ENCODE peak calls at places on chromosomes 1 and 21, in ten cellular contexts. D is body of pancreas; C is tibial artery; Y is hepatic stellate cell; G is astrocyte of the spinal cord; T is naive thymus-derived CD8-positive, alpha-beta T cell; X is amygdala; K is K562; M is smooth muscle cell of the brain vasculature; I is stimulated activated CD4-positive, alpha-beta T cell treated with anti-CD3 and anti-CD28 coated beads, Interleukin-1b, Interleukin-23, amount 100 ng/mL, for 4 hours. A is an unnamed sample.

GRCh38 chr1:111184648-111185047 is 15.8 kb downstream of the DENND2D start:
- DNase-seq in D (no peak), C (no peak), Y (no peak), G (no peak), T (no peak), X (no peak), K (no peak), M (no peak), I (no peak), A (no peak)

GRCh38 chr1:221631551-221631950 is 110.3 kb downstream of the DUSP10 start:
- DNase-seq in D (no peak), C (no peak), Y (no peak), G (no peak), T (no peak), X (no peak), K (no peak), M (no peak), I (no peak), A (no peak)

GRCh38 chr1:35745124-35745730 is 24.6 kb downstream of the CLSPN start:
- DNase-seq in D (no peak), C (no peak), Y (peak), G (no peak), T (no peak), X (no peak), K (no peak), M (no peak), I (no peak), A (no peak)

GRCh38 chr1:153483776-153484175 is 23.3 kb upstream of the S100A7 start:
- DNase-seq in D (no peak), C (no peak), Y (no peak), G (no peak), T (no peak), X (no peak), K (no peak), M (no peak), I (no peak), A (peak)

GRCh38 chr1:12344611-12345299 is 114.9 kb downstream of the VPS13D start:
- DNase-seq in D (no peak), C (peak), Y (no peak), G (no peak), T (no peak), X (peak), K (no peak), M (no peak), I (no peak), A (no peak)

GRCh38 chr1:41515131-41515678 is 30.7 kb upstream of the EDN2 start:
- DNase-seq in D (peak), C (no peak), Y (no peak), G (no peak), T (no peak), X (peak), K (no peak), M (no peak), I (no peak), A (no peak)

GRCh38 chr1:110554871-110555801 is 36.2 kb upstream of the KCNA10 start:
- DNase-seq in D (peak), C (peak), Y (peak), G (no peak), T (peak), X (peak), K (peak), M (no peak), I (peak), A (no peak)

GRCh38 chr1:183304466-183305122 is 113.6 kb downstream of the NMNAT2 start:
- DNase-seq in D (no peak), C (no peak), Y (no peak), G (no peak), T (no peak), X (no peak), K (no peak), M (no peak), I (no peak), A (no peak)

GRCh38 chr1:54792686-54793282 is 8.3 kb downstream of the TTC22 start:
- DNase-seq in D (no peak), C (no peak), Y (no peak), G (no peak), T (no peak), X (no peak), K (no peak), M (no peak), I (no peak), A (no peak)

GRCh38 chr21:29436650-29437049 is 137.9 kb downstream of the BACH1 start:
- DNase-seq in D (no peak), C (no peak), Y (no peak), G (no peak), T (no peak), X (no peak), K (no peak), M (no peak), I (no peak), A (no peak)

GRCh38 chr1:12619396-12620141 is 1.6 kb upstream of the DHRS3 start:
- DNase-seq in D (peak), C (peak), Y (peak), G (peak), T (peak), X (peak), K (peak), M (peak), I (peak), A (no peak)

GRCh38 chr1:161978011-161978790 is 45.5 kb downstream of the OLFML2B start:
- DNase-seq in D (no peak), C (no peak), Y (no peak), G (no peak), T (no peak), X (no peak), K (no peak), M (no peak), I (no peak), A (no peak)

GRCh38 chr1:27137022-27137542 is 17.8 kb downstream of the SLC9A1 start:
- DNase-seq in D (no peak), C (peak), Y (no peak), G (no peak), T (peak), X (no peak), K (peak), M (no peak), I (peak), A (no peak)

GRCh38 chr1:205199090-205199930 is 12.2 kb downstream of the DSTYK start:
- DNase-seq in D (no peak), C (no peak), Y (no peak), G (no peak), T (no peak), X (no peak), K (no peak), M (no peak), I (peak), A (no peak)

GRCh38 chr1:177077734-177078489 is 86.6 kb downstream of the ASTN1 start:
- DNase-seq in D (no peak), C (no peak), Y (no peak), G (peak), T (no peak), X (no peak), K (no peak), M (no peak), I (no peak), A (no peak)

GRCh38 chr1:209556159-209556690 is 27.3 kb upstream of the CAMK1G start:
- DNase-seq in D (no peak), C (no peak), Y (no peak), G (no peak), T (no peak), X (no peak), K (no peak), M (no peak), I (no peak), A (no peak)

GRCh38 chr1:205660361-205660760 is 19.9 kb downstream of the SLC45A3 start:
- DNase-seq in D (no peak), C (no peak), Y (no peak), G (no peak), T (no peak), X (no peak), K (no peak), M (no peak), I (no peak), A (no peak)

GRCh38 chr1:201696217-201696761 is 132.7 kb upstream of the IPO9 start:
- DNase-seq in D (peak), C (peak), Y (peak), G (peak), T (no peak), X (peak), K (no peak), M (peak), I (no peak), A (no peak)

GRCh38 chr1:110477445-110477957 is 26.6 kb downstream of the PROK1 start:
- DNase-seq in D (no peak), C (no peak), Y (no peak), G (no peak), T (no peak), X (no peak), K (no peak), M (no peak), I (no peak), A (no peak)

GRCh38 chr1:163072658-163073057 is 3.5 kb downstream of the RGS4 start:
- DNase-seq in D (no peak), C (no peak), Y (no peak), G (peak), T (no peak), X (no peak), K (no peak), M (no peak), I (no peak), A (no peak)

GRCh38 chr1:6941786-6942185 is 156.5 kb downstream of the CAMTA1 start:
- DNase-seq in D (no peak), C (no peak), Y (no peak), G (no peak), T (no peak), X (no peak), K (no peak), M (no peak), I (no peak), A (no peak)

GRCh38 chr1:173409613-173410012 is 67.5 kb upstream of the PRDX6 start:
- DNase-seq in D (no peak), C (peak), Y (no peak), G (peak), T (no peak), X (peak), K (no peak), M (no peak), I (no peak), A (no peak)

GRCh38 chr21:42093991-42094417 is 22.9 kb downstream of the UMODL1 start:
- DNase-seq in D (no peak), C (peak), Y (peak), G (peak), T (no peak), X (peak), K (no peak), M (peak), I (no peak), A (no peak)

GRCh38 chr1:6016191-6016865 is 24.1 kb upstream of the NPHP4 start:
- DNase-seq in D (no peak), C (no peak), Y (peak), G (peak), T (no peak), X (no peak), K (no peak), M (no peak), I (no peak), A (no peak)

GRCh38 chr1:66271216-66271903 is 262.6 kb upstream of the SGIP1 start:
- DNase-seq in D (peak), C (peak), Y (peak), G (peak), T (peak), X (peak), K (no peak), M (peak), I (peak), A (peak)

GRCh38 chr1:198563578-198563977 is 23.1 kb upstream of the ATP6V1G3 start:
- DNase-seq in D (no peak), C (no peak), Y (no peak), G (no peak), T (no peak), X (no peak), K (no peak), M (no peak), I (no peak), A (no peak)

GRCh38 chr1:209839875-209840491 is 12.2 kb downstream of the UTP25 start:
- DNase-seq in D (no peak), C (no peak), Y (peak), G (peak), T (no peak), X (no peak), K (peak), M (peak), I (no peak), A (no peak)

GRCh38 chr1:245707941-245708340 is 553.2 kb downstream of the KIF26B start:
- DNase-seq in D (no peak), C (no peak), Y (no peak), G (no peak), T (no peak), X (no peak), K (no peak), M (no peak), I (no peak), A (no peak)